ENCODE peak calls at places on chromosomes 12 and 14, in ten cellular contexts. H is CD4-positive, alpha-beta memory T cell; M is NCI-H1105; A is activated T-cell treated with anti-CD3 and anti-CD28 coated beads, Interleukin-2, amount 50 U/mL, for 4 hours; F is H9; P is stimulated activated naive CD4-positive, alpha-beta T cell; D is transverse colon; R is kidney epithelial cell; L is Daoy; Y is posterior vena cava. E is an unnamed sample.

GRCh38 chr12:4215862-4216541 is 57.6 kb upstream of the CCND2 start:
- DNase-seq in H (no peak), M (no peak), A (no peak), F (no peak), P (no peak), D (no peak), R (no peak), L (peak; percentile 65), Y (no peak), E (no peak)

GRCh38 chr14:28765907-28766504 is 581 bp upstream of the FOXG1 start:
- DNase-seq in H (no peak), M (peak; percentile 82), A (no peak), F (peak; percentile 71), P (no peak), D (no peak), R (no peak), L (peak; percentile 81), Y (no peak), E (no peak)

GRCh38 chr12:59118356-59118755 is 198.1 kb upstream of the LRIG3 start:
- DNase-seq in H (no peak), M (no peak), A (no peak), F (no peak), P (no peak), D (no peak), R (no peak), L (no peak), Y (no peak), E (no peak)

GRCh38 chr14:33948143-33948962 is 2.5 kb downstream of the EGLN3 start:
- DNase-seq in H (no peak), M (no peak), A (no peak), F (no peak), P (no peak), D (no peak), R (no peak), L (no peak), Y (no peak), E (no peak)

GRCh38 chr12:82942521-82942920 is 255.8 kb downstream of the TMTC2 start:
- DNase-seq in H (no peak), M (no peak), A (no peak), F (no peak), P (no peak), D (no peak), R (no peak), L (no peak), Y (no peak), E (no peak)

GRCh38 chr14:69037790-69038448 is 58.8 kb upstream of the ACTN1 start:
- DNase-seq in H (no peak), M (no peak), A (no peak), F (peak; percentile 75), P (no peak), D (no peak), R (no peak), L (peak; percentile 70), Y (no peak), E (no peak)

GRCh38 chr12:109789649-109790048 is 43.5 kb downstream of the TRPV4 start:
- DNase-seq in H (no peak), M (no peak), A (no peak), F (no peak), P (no peak), D (no peak), R (no peak), L (no peak), Y (no peak), E (no peak)

GRCh38 chr12:109192358-109192757 is 76.0 kb downstream of the ACACB start:
- DNase-seq in H (no peak), M (no peak), A (no peak), F (no peak), P (no peak), D (no peak), R (peak; percentile 19), L (peak; percentile 86), Y (no peak), E (no peak)

GRCh38 chr12:124125472-124125871 is 152.5 kb downstream of the ZNF664 start:
- DNase-seq in H (no peak), M (peak; percentile 45), A (no peak), F (no peak), P (no peak), D (no peak), R (peak; percentile 23), L (no peak), Y (no peak), E (no peak)